ENCODE peak calls at places on chromosomes 2 and 18, in six cellular contexts. One of them, this sample, is unnamed.

GRCh38 chr2:103435010-103435409 is 673.2 kb downstream of the TMEM182 start:
- DNase-seq in A673: no peak
- DNase-seq in CD8-positive, alpha-beta T cell: no peak
- DNase-seq in K562: no peak
- DNase-seq in heart right ventricle: no peak
- DNase-seq in cardiac muscle cell: no peak
- DNase-seq in this sample: no peak

GRCh38 chr2:101380376-101380775 is 6.9 kb downstream of the CREG2 start:
- DNase-seq in A673: no peak
- DNase-seq in CD8-positive, alpha-beta T cell: no peak
- DNase-seq in K562: no peak
- DNase-seq in heart right ventricle: peak; percentile 74
- DNase-seq in cardiac muscle cell: peak; percentile 81
- DNase-seq in this sample: peak; percentile 78

GRCh38 chr2:64403426-64403825 is 50.5 kb upstream of the LGALSL start:
- DNase-seq in A673: no peak
- DNase-seq in CD8-positive, alpha-beta T cell: no peak
- DNase-seq in K562: no peak
- DNase-seq in heart right ventricle: no peak
- DNase-seq in cardiac muscle cell: no peak
- DNase-seq in this sample: no peak

GRCh38 chr2:96142217-96143113 is 2.8 kb downstream of the DUSP2 start:
- DNase-seq in A673: no peak
- DNase-seq in CD8-positive, alpha-beta T cell: no peak
- DNase-seq in K562: peak; percentile 77
- DNase-seq in heart right ventricle: no peak
- DNase-seq in cardiac muscle cell: no peak
- DNase-seq in this sample: no peak

GRCh38 chr2:239157766-239158165 is 243.1 kb downstream of the HDAC4 start:
- DNase-seq in A673: peak; percentile 36
- DNase-seq in CD8-positive, alpha-beta T cell: no peak
- DNase-seq in K562: peak; percentile 57
- DNase-seq in heart right ventricle: no peak
- DNase-seq in cardiac muscle cell: peak; percentile 3
- DNase-seq in this sample: no peak

GRCh38 chr2:119059287-119059686 is 99.3 kb downstream of the C1QL2 start:
- DNase-seq in A673: no peak
- DNase-seq in CD8-positive, alpha-beta T cell: no peak
- DNase-seq in K562: no peak
- DNase-seq in heart right ventricle: no peak
- DNase-seq in cardiac muscle cell: no peak
- DNase-seq in this sample: no peak

GRCh38 chr18:29218101-29218500 is 1041.2 kb upstream of the CDH2 start:
- DNase-seq in A673: no peak
- DNase-seq in CD8-positive, alpha-beta T cell: no peak
- DNase-seq in K562: no peak
- DNase-seq in heart right ventricle: no peak
- DNase-seq in cardiac muscle cell: no peak
- DNase-seq in this sample: no peak

GRCh38 chr2:95071856-95072255 is 46.3 kb downstream of the MAL start:
- DNase-seq in A673: no peak
- DNase-seq in CD8-positive, alpha-beta T cell: no peak
- DNase-seq in K562: no peak
- DNase-seq in heart right ventricle: no peak
- DNase-seq in cardiac muscle cell: no peak
- DNase-seq in this sample: no peak

GRCh38 chr2:3462493-3463104 is 56.7 kb downstream of the ADI1 start:
- DNase-seq in A673: no peak
- DNase-seq in CD8-positive, alpha-beta T cell: no peak
- DNase-seq in K562: no peak
- DNase-seq in heart right ventricle: no peak
- DNase-seq in cardiac muscle cell: no peak
- DNase-seq in this sample: no peak

GRCh38 chr2:158048327-158048726 is 53.3 kb upstream of the UPP2 start:
- DNase-seq in A673: no peak
- DNase-seq in CD8-positive, alpha-beta T cell: no peak
- DNase-seq in K562: no peak
- DNase-seq in heart right ventricle: no peak
- DNase-seq in cardiac muscle cell: no peak
- DNase-seq in this sample: no peak

GRCh38 chr2:205763708-205764501 is 81.6 kb downstream of the NRP2 start:
- DNase-seq in A673: peak; percentile 34
- DNase-seq in CD8-positive, alpha-beta T cell: no peak
- DNase-seq in K562: peak; percentile 71
- DNase-seq in heart right ventricle: peak; percentile 37
- DNase-seq in cardiac muscle cell: peak; percentile 90
- DNase-seq in this sample: peak; percentile 94

DNA sequence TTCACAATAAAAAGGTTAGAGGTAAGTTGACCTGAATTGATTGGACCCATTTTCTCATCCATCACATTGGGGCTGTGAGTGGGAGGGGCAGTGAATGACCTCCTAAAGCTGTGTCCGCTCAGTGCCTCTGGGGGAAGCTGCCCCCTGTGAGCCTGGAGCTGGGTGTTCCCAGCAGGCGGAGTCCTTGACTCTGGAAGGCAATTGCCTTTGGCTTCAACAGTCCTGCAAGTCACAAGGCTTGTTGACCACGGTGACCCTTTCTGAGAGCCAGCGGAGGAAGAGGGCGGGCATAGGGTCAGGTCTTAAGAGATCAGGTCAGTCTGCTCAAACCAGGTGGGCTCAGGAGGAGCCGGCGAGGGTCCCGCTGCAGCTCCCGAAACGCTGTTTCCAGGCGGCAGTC is 1.1 kb upstream of the CIDEA start:
- DNase-seq in A673: no peak
- DNase-seq in CD8-positive, alpha-beta T cell: no peak
- DNase-seq in K562: no peak
- DNase-seq in heart right ventricle: no peak
- DNase-seq in cardiac muscle cell: no peak
- DNase-seq in this sample: no peak
- H3K27me3 ChIP-seq in A673: peaks cover 54% of the 10 kb centered on the region
- H3K27me3 ChIP-seq in CD8-positive, alpha-beta T cell: peaks cover 8% of the 10 kb centered on the region
- H3K27me3 ChIP-seq in K562: peaks cover 43% of the 10 kb centered on the region
- H3K27me3 ChIP-seq in heart right ventricle: peaks cover 49% of the 10 kb centered on the region
- H3K27me3 ChIP-seq in cardiac muscle cell: peaks cover 93% of the 10 kb centered on the region
- H3K27me3 ChIP-seq in this sample: peaks cover 5% of the 10 kb centered on the region

GRCh38 chr2:66897181-66897580 is 462.3 kb downstream of the MEIS1 start:
- DNase-seq in A673: peak; percentile 32
- DNase-seq in CD8-positive, alpha-beta T cell: no peak
- DNase-seq in K562: no peak
- DNase-seq in heart right ventricle: no peak
- DNase-seq in cardiac muscle cell: peak; percentile 46
- DNase-seq in this sample: peak; percentile 49

GRCh38 chr2:66901344-66901743 is 466.4 kb downstream of the MEIS1 start:
- DNase-seq in A673: no peak
- DNase-seq in CD8-positive, alpha-beta T cell: no peak
- DNase-seq in K562: no peak
- DNase-seq in heart right ventricle: peak; percentile 22
- DNase-seq in cardiac muscle cell: no peak
- DNase-seq in this sample: no peak

GRCh38 chr2:66897676-66898280 is 462.9 kb downstream of the MEIS1 start:
- DNase-seq in A673: no peak
- DNase-seq in CD8-positive, alpha-beta T cell: no peak
- DNase-seq in K562: no peak
- DNase-seq in heart right ventricle: no peak
- DNase-seq in cardiac muscle cell: peak; percentile 36
- DNase-seq in this sample: no peak

GRCh38 chr2:66899648-66900047 is 464.7 kb downstream of the MEIS1 start:
- DNase-seq in A673: no peak
- DNase-seq in CD8-positive, alpha-beta T cell: no peak
- DNase-seq in K562: no peak
- DNase-seq in heart right ventricle: no peak
- DNase-seq in cardiac muscle cell: no peak
- DNase-seq in this sample: no peak

DNA sequence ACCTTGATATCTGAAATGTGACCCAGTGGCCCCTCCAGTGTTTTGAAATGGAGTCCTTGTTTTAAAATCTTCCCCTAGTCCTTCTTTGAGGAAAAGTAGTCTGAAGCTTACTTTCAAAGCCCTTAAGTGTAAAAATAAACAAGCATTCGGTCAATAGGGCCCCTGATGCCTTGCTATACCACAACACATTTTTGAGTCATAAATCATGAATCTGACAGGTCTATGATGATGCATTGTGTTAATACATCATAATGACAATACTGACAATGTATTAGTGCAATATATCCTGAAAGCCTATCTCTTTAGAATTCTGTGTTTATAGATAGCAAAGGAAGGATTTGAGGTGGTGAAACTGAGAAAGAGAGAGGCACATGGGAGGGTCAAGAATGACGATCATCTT is 464.2 kb downstream of the MEIS1 start:
- DNase-seq in A673: no peak
- DNase-seq in CD8-positive, alpha-beta T cell: no peak
- DNase-seq in K562: no peak
- DNase-seq in heart right ventricle: no peak
- DNase-seq in cardiac muscle cell: no peak
- DNase-seq in this sample: no peak
- H3K27ac ChIP-seq in A673: no peak overlapping the region
- H3K27ac ChIP-seq in CD8-positive, alpha-beta T cell: no peak overlapping the region
- H3K27ac ChIP-seq in K562: no peak overlapping the region
- H3K27ac ChIP-seq in heart right ventricle: no peak overlapping the region
- H3K27ac ChIP-seq in cardiac muscle cell: no peak overlapping the region
- H3K27ac ChIP-seq in this sample: no peak overlapping the region

GRCh38 chr2:112866128-112866835 is 29.7 kb upstream of the IL1B start:
- DNase-seq in A673: no peak
- DNase-seq in CD8-positive, alpha-beta T cell: no peak
- DNase-seq in K562: no peak
- DNase-seq in heart right ventricle: no peak
- DNase-seq in cardiac muscle cell: no peak
- DNase-seq in this sample: no peak
- TF ChIP-seq CTCF in A673: no peak
- TF ChIP-seq CTCF in CD8-positive, alpha-beta T cell: no peak
- TF ChIP-seq CTCF in K562: no peak
- TF ChIP-seq CTCF in heart right ventricle: no peak
- TF ChIP-seq CTCF in cardiac muscle cell: no peak
- TF ChIP-seq CTCF in this sample: no peak

GRCh38 chr2:120425014-120425413 is 79.1 kb downstream of the INHBB start:
- DNase-seq in A673: no peak
- DNase-seq in CD8-positive, alpha-beta T cell: no peak
- DNase-seq in K562: no peak
- DNase-seq in heart right ventricle: no peak
- DNase-seq in cardiac muscle cell: no peak
- DNase-seq in this sample: no peak
- H3K27me3 ChIP-seq in A673: peaks cover 7% of the 10 kb centered on the region
- H3K27me3 ChIP-seq in CD8-positive, alpha-beta T cell: no peaks in the 10 kb centered on the region
- H3K27me3 ChIP-seq in K562: peaks cover 10% of the 10 kb centered on the region
- H3K27me3 ChIP-seq in heart right ventricle: peaks cover 8% of the 10 kb centered on the region
- H3K27me3 ChIP-seq in cardiac muscle cell: peaks cover 30% of the 10 kb centered on the region
- H3K27me3 ChIP-seq in this sample: peaks cover 29% of the 10 kb centered on the region

GRCh38 chr2:54671010-54671409 is 52.5 kb upstream of the EML6 start:
- DNase-seq in A673: no peak
- DNase-seq in CD8-positive, alpha-beta T cell: no peak
- DNase-seq in K562: no peak
- DNase-seq in heart right ventricle: no peak
- DNase-seq in cardiac muscle cell: no peak
- DNase-seq in this sample: no peak

GRCh38 chr2:54673501-54673998 is 49.9 kb upstream of the EML6 start:
- DNase-seq in A673: no peak
- DNase-seq in CD8-positive, alpha-beta T cell: no peak
- DNase-seq in K562: no peak
- DNase-seq in heart right ventricle: peak; percentile 94
- DNase-seq in cardiac muscle cell: peak; percentile 88
- DNase-seq in this sample: no peak

GRCh38 chr2:54670485-54671009 is 52.9 kb upstream of the EML6 start:
- DNase-seq in A673: no peak
- DNase-seq in CD8-positive, alpha-beta T cell: no peak
- DNase-seq in K562: no peak
- DNase-seq in heart right ventricle: no peak
- DNase-seq in cardiac muscle cell: no peak
- DNase-seq in this sample: no peak

GRCh38 chr2:54671875-54672586 is 51.4 kb upstream of the EML6 start:
- DNase-seq in A673: no peak
- DNase-seq in CD8-positive, alpha-beta T cell: no peak
- DNase-seq in K562: no peak
- DNase-seq in heart right ventricle: no peak
- DNase-seq in cardiac muscle cell: peak; percentile 32
- DNase-seq in this sample: no peak

GRCh38 chr2:54672587-54673456 is 50.6 kb upstream of the EML6 start:
- DNase-seq in A673: no peak
- DNase-seq in CD8-positive, alpha-beta T cell: no peak
- DNase-seq in K562: no peak
- DNase-seq in heart right ventricle: no peak
- DNase-seq in cardiac muscle cell: no peak
- DNase-seq in this sample: no peak
- H3K27ac ChIP-seq in A673: no peak overlapping the region
- H3K27ac ChIP-seq in CD8-positive, alpha-beta T cell: no peak overlapping the region
- H3K27ac ChIP-seq in K562: no peak overlapping the region
- H3K27ac ChIP-seq in heart right ventricle: peak overlapping the region; percentile 93
- H3K27ac ChIP-seq in cardiac muscle cell: no peak overlapping the region
- H3K27ac ChIP-seq in this sample: no peak overlapping the region

GRCh38 chr2:212528106-212528856 is 10.3 kb downstream of the ERBB4 start:
- DNase-seq in A673: no peak
- DNase-seq in CD8-positive, alpha-beta T cell: no peak
- DNase-seq in K562: no peak
- DNase-seq in heart right ventricle: peak; percentile 22
- DNase-seq in cardiac muscle cell: no peak
- DNase-seq in this sample: no peak
- TF ChIP-seq CTCF in A673: peak; percentile 54
- TF ChIP-seq CTCF in CD8-positive, alpha-beta T cell: no peak
- TF ChIP-seq CTCF in K562: no peak
- TF ChIP-seq CTCF in heart right ventricle: no peak
- TF ChIP-seq CTCF in cardiac muscle cell: no peak
- TF ChIP-seq CTCF in this sample: no peak

GRCh38 chr2:176126929-176127768 is 2.4 kb upstream of the HOXD8 start:
- DNase-seq in A673: peak; percentile 87
- DNase-seq in CD8-positive, alpha-beta T cell: peak; percentile 48
- DNase-seq in K562: peak; percentile 61
- DNase-seq in heart right ventricle: peak; percentile 78
- DNase-seq in cardiac muscle cell: peak; percentile 72
- DNase-seq in this sample: peak; percentile 48

GRCh38 chr2:176129013-176129796 is at the start of gene HOXD8:
- DNase-seq in A673: peak; percentile 96
- DNase-seq in CD8-positive, alpha-beta T cell: no peak
- DNase-seq in K562: peak; percentile 32
- DNase-seq in heart right ventricle: no peak
- DNase-seq in cardiac muscle cell: peak; percentile 52
- DNase-seq in this sample: no peak

GRCh38 chr2:176128172-176129012 is 1.1 kb upstream of the HOXD8 start:
- DNase-seq in A673: peak; percentile 81
- DNase-seq in CD8-positive, alpha-beta T cell: no peak
- DNase-seq in K562: no peak
- DNase-seq in heart right ventricle: no peak
- DNase-seq in cardiac muscle cell: no peak
- DNase-seq in this sample: no peak

GRCh38 chr2:176129825-176130152 is 284 bp downstream of the HOXD8 start:
- DNase-seq in A673: no peak
- DNase-seq in CD8-positive, alpha-beta T cell: no peak
- DNase-seq in K562: no peak
- DNase-seq in heart right ventricle: no peak
- DNase-seq in cardiac muscle cell: no peak
- DNase-seq in this sample: no peak

GRCh38 chr2:176127769-176128072 is 1.8 kb upstream of the HOXD8 start:
- DNase-seq in A673: peak; percentile 17
- DNase-seq in CD8-positive, alpha-beta T cell: no peak
- DNase-seq in K562: no peak
- DNase-seq in heart right ventricle: no peak
- DNase-seq in cardiac muscle cell: no peak
- DNase-seq in this sample: no peak
- H3K27me3 ChIP-seq in A673: no peaks in the 10 kb centered on the region
- H3K27me3 ChIP-seq in CD8-positive, alpha-beta T cell: peaks cover 72% of the 10 kb centered on the region
- H3K27me3 ChIP-seq in K562: peaks cover 59% of the 10 kb centered on the region
- H3K27me3 ChIP-seq in heart right ventricle: peaks cover 99% of the 10 kb centered on the region
- H3K27me3 ChIP-seq in cardiac muscle cell: peaks cover 100% of the 10 kb centered on the region
- H3K27me3 ChIP-seq in this sample: peaks cover 90% of the 10 kb centered on the region